ENCODE peak calls at places on chromosomes 4 and X, in ten cellular contexts. E, T, O, Z, C, F, I, M, B and U are unnamed samples.

GRCh38 chrX:86039625-86040568 is 7.5 kb downstream of the CHM start:
- DNase-seq in E (no peak), T (no peak), O (no peak), Z (no peak), C (no peak), F (no peak), I (peak), M (no peak), B (no peak), U (no peak)

GRCh38 chr4:29142708-29143107 is 1577.5 kb upstream of the PCDH7 start:
- DNase-seq in E (no peak), T (no peak), O (no peak), Z (no peak), C (no peak), F (no peak), I (no peak), M (no peak), B (no peak), U (no peak)

GRCh38 chr4:169231647-169232262 is 39.0 kb downstream of the SH3RF1 start:
- DNase-seq in E (no peak), T (no peak), O (no peak), Z (no peak), C (no peak), F (no peak), I (no peak), M (no peak), B (no peak), U (no peak)

GRCh38 chr4:143311924-143312323 is 24.8 kb upstream of the GAB1 start:
- DNase-seq in E (no peak), T (no peak), O (no peak), Z (no peak), C (no peak), F (no peak), I (no peak), M (no peak), B (no peak), U (no peak)

GRCh38 chrX:110032534-110033161 is 29.7 kb downstream of the TMEM164 start:
- DNase-seq in E (no peak), T (no peak), O (no peak), Z (no peak), C (no peak), F (no peak), I (no peak), M (no peak), B (no peak), U (no peak)

GRCh38 chr4:162347492-162348213 is 183.9 kb upstream of the FSTL5 start:
- DNase-seq in E (peak), T (no peak), O (peak), Z (no peak), C (no peak), F (no peak), I (no peak), M (no peak), B (peak), U (no peak)

GRCh38 chr4:1351854-1352633 is 5.0 kb downstream of the UVSSA start:
- DNase-seq in E (peak), T (peak), O (peak), Z (peak), C (peak), F (peak), I (peak), M (peak), B (peak), U (no peak)

GRCh38 chr4:76429636-76430035 is 5.4 kb upstream of the SHROOM3 start:
- DNase-seq in E (no peak), T (no peak), O (no peak), Z (no peak), C (no peak), F (no peak), I (no peak), M (no peak), B (no peak), U (no peak)

GRCh38 chr4:141802324-141802723 is 165.9 kb downstream of the IL15 start:
- DNase-seq in E (no peak), T (no peak), O (no peak), Z (peak), C (no peak), F (no peak), I (no peak), M (no peak), B (no peak), U (peak)

GRCh38 chr4:7198440-7199128 is 6.2 kb downstream of the SORCS2 start:
- DNase-seq in E (no peak), T (no peak), O (no peak), Z (no peak), C (no peak), F (no peak), I (peak), M (no peak), B (no peak), U (no peak)

GRCh38 chr4:7588002-7588401 is 153.3 kb upstream of the PSAPL1 start:
- DNase-seq in E (no peak), T (no peak), O (no peak), Z (no peak), C (no peak), F (no peak), I (no peak), M (no peak), B (no peak), U (no peak)

GRCh38 chr4:175739612-175740011 is 72.5 kb downstream of the GPM6A start:
- DNase-seq in E (no peak), T (no peak), O (no peak), Z (no peak), C (no peak), F (no peak), I (no peak), M (no peak), B (no peak), U (no peak)

GRCh38 chrX:154733072-154733425 is 17.8 kb downstream of the GAB3 start:
- DNase-seq in E (no peak), T (no peak), O (no peak), Z (peak), C (no peak), F (no peak), I (no peak), M (no peak), B (no peak), U (no peak)

GRCh38 chrX:69285401-69285871 is 120.2 kb upstream of the PJA1 start:
- DNase-seq in E (peak), T (no peak), O (no peak), Z (no peak), C (no peak), F (no peak), I (peak), M (peak), B (peak), U (no peak)

GRCh38 chr4:95637047-95637600 is 88.4 kb upstream of the UNC5C start:
- DNase-seq in E (no peak), T (no peak), O (no peak), Z (no peak), C (peak), F (no peak), I (no peak), M (no peak), B (no peak), U (no peak)

GRCh38 chr4:108043536-108043935 is 53.8 kb downstream of the HADH start:
- DNase-seq in E (no peak), T (no peak), O (no peak), Z (peak), C (peak), F (no peak), I (peak), M (no peak), B (no peak), U (no peak)

GRCh38 chr4:36476135-36476534 is 194.7 kb downstream of the DTHD1 start:
- DNase-seq in E (no peak), T (no peak), O (no peak), Z (no peak), C (no peak), F (no peak), I (no peak), M (no peak), B (no peak), U (no peak)

GRCh38 chr4:78057135-78057599 is at the start of gene FRAS1:
- DNase-seq in E (peak), T (no peak), O (peak), Z (no peak), C (peak), F (no peak), I (peak), M (no peak), B (peak), U (no peak)

GRCh38 chrX:30948626-30949025 is 59.6 kb upstream of the TAB3 start:
- DNase-seq in E (no peak), T (no peak), O (no peak), Z (no peak), C (no peak), F (no peak), I (no peak), M (no peak), B (no peak), U (no peak)

GRCh38 chrX:67545772-67546495 is 2.1 kb downstream of the AR start:
- DNase-seq in E (peak), T (no peak), O (no peak), Z (no peak), C (peak), F (no peak), I (peak), M (peak), B (peak), U (no peak)

GRCh38 chr4:147799986-147800555 is 68.2 kb downstream of the ARHGAP10 start:
- DNase-seq in E (no peak), T (no peak), O (no peak), Z (no peak), C (no peak), F (no peak), I (no peak), M (no peak), B (no peak), U (no peak)

GRCh38 chr4:185283723-185284122 is 74.3 kb downstream of the SNX25 start:
- DNase-seq in E (no peak), T (no peak), O (no peak), Z (no peak), C (no peak), F (no peak), I (no peak), M (no peak), B (no peak), U (no peak)

GRCh38 chrX:42096262-42096939 is 173.0 kb upstream of the CASK start:
- DNase-seq in E (no peak), T (peak), O (no peak), Z (peak), C (no peak), F (no peak), I (no peak), M (peak), B (peak), U (peak)

GRCh38 chr4:163113921-163114703 is 52.6 kb downstream of the NAF1 start:
- DNase-seq in E (no peak), T (no peak), O (no peak), Z (no peak), C (no peak), F (no peak), I (no peak), M (no peak), B (no peak), U (no peak)

GRCh38 chr4:26490111-26490979 is at the start of gene CCKAR:
- DNase-seq in E (no peak), T (no peak), O (no peak), Z (no peak), C (peak), F (no peak), I (no peak), M (no peak), B (no peak), U (no peak)

GRCh38 chrX:41759817-41760216 is 35.8 kb downstream of the GPR82 start:
- DNase-seq in E (no peak), T (no peak), O (no peak), Z (peak), C (peak), F (no peak), I (no peak), M (no peak), B (no peak), U (no peak)

GRCh38 chr4:168755643-168756482 is 254.2 kb downstream of the CBR4 start:
- DNase-seq in E (no peak), T (no peak), O (no peak), Z (no peak), C (no peak), F (no peak), I (no peak), M (no peak), B (no peak), U (no peak)

GRCh38 chr4:48370260-48371134 is 29.2 kb downstream of the SLAIN2 start:
- DNase-seq in E (no peak), T (no peak), O (no peak), Z (no peak), C (peak), F (no peak), I (no peak), M (no peak), B (no peak), U (no peak)

GRCh38 chr4:126850286-126850685 is 782.5 kb upstream of the INTU start:
- DNase-seq in E (no peak), T (no peak), O (no peak), Z (peak), C (no peak), F (no peak), I (peak), M (no peak), B (no peak), U (peak)

DNA sequence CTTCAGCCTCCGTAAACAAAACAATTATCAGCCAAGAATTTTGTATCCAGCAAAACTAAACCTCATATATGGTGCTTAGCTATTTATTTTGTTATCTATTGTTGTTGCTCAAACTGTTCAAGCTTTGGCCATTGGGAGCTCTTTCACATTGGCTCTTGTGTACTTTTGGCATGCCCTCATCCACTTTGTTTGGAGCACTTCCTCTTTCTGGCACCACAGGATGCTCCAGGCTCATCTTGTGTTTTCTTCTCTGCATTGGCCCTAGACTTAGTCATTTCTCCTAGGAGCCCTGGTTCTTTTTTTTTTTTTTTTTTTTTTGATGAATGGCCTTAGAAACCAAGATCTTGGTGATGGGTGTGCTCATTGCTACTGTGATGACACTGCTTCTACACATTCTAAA is 74.5 kb downstream of the DIPK2B start:
- DNase-seq in E (no peak), T (no peak), O (no peak), Z (no peak), C (no peak), F (no peak), I (no peak), M (no peak), B (no peak), U (no peak)
- TF ChIP-seq CTCF in E (no peak), T (no peak), O (no peak), Z (no peak), C (no peak), F (no peak), I (no peak), M (no peak), B (no peak), U (no peak)

GRCh38 chr4:54055494-54055893 is 8.9 kb downstream of the CHIC2 start:
- DNase-seq in E (no peak), T (no peak), O (no peak), Z (no peak), C (no peak), F (no peak), I (no peak), M (no peak), B (no peak), U (no peak)
- H3K4me3 ChIP-seq in E (no peak), T (no peak), O (no peak), Z (no peak), C (no peak), F (no peak), I (no peak), M (no peak), B (no peak), U (no peak)

GRCh38 chrX:15474058-15474457 is 19.1 kb downstream of the PIR start:
- DNase-seq in E (no peak), T (no peak), O (no peak), Z (no peak), C (no peak), F (no peak), I (no peak), M (no peak), B (no peak), U (no peak)
- TF ChIP-seq CTCF in E (no peak), T (no peak), O (no peak), Z (no peak), C (no peak), F (no peak), I (no peak), M (no peak), B (no peak), U (no peak)

GRCh38 chr4:10276152-10276551 is 159.6 kb upstream of the WDR1 start:
- DNase-seq in E (no peak), T (no peak), O (no peak), Z (no peak), C (no peak), F (no peak), I (no peak), M (no peak), B (no peak), U (no peak)

GRCh38 chr4:10278071-10278470 is 161.5 kb upstream of the WDR1 start:
- DNase-seq in E (no peak), T (no peak), O (no peak), Z (no peak), C (no peak), F (no peak), I (no peak), M (no peak), B (no peak), U (no peak)

GRCh38 chr4:10275696-10276095 is 159.1 kb upstream of the WDR1 start:
- DNase-seq in E (no peak), T (no peak), O (no peak), Z (no peak), C (no peak), F (no peak), I (no peak), M (no peak), B (no peak), U (no peak)

GRCh38 chr4:10272511-10272910 is 155.9 kb upstream of the WDR1 start:
- DNase-seq in E (no peak), T (no peak), O (no peak), Z (no peak), C (no peak), F (no peak), I (no peak), M (no peak), B (no peak), U (no peak)

GRCh38 chr4:10273030-10273429 is 156.4 kb upstream of the WDR1 start:
- DNase-seq in E (no peak), T (no peak), O (no peak), Z (peak), C (no peak), F (no peak), I (no peak), M (no peak), B (no peak), U (no peak)
- H3K4me3 ChIP-seq in E (no peak), T (no peak), O (no peak), Z (no peak), C (no peak), F (no peak), I (no peak), M (no peak), B (no peak), U (no peak)

GRCh38 chr4:112144546-112145325 is 518 bp upstream of the FAM241A start:
- DNase-seq in E (peak), T (no peak), O (peak), Z (no peak), C (no peak), F (no peak), I (no peak), M (no peak), B (peak), U (no peak)
- TF ChIP-seq CTCF in E (no peak), T (no peak), O (no peak), Z (no peak), C (no peak), F (no peak), I (no peak), M (no peak), B (no peak), U (no peak)

GRCh38 chr4:139901516-139902327 is 236.1 kb downstream of the MGST2 start:
- DNase-seq in E (no peak), T (no peak), O (no peak), Z (peak), C (no peak), F (no peak), I (no peak), M (no peak), B (no peak), U (no peak)

GRCh38 chr4:139904406-139904805 is 238.8 kb downstream of the MGST2 start:
- DNase-seq in E (no peak), T (no peak), O (no peak), Z (no peak), C (no peak), F (no peak), I (no peak), M (no peak), B (no peak), U (no peak)

GRCh38 chr4:139903845-139904244 is 238.2 kb downstream of the MGST2 start:
- DNase-seq in E (no peak), T (no peak), O (no peak), Z (peak), C (no peak), F (no peak), I (no peak), M (no peak), B (no peak), U (no peak)

GRCh38 chr4:139900964-139901376 is 235.4 kb downstream of the MGST2 start:
- DNase-seq in E (no peak), T (no peak), O (no peak), Z (peak), C (no peak), F (no peak), I (no peak), M (no peak), B (no peak), U (no peak)

GRCh38 chr4:139902328-139903217 is 237.0 kb downstream of the MGST2 start:
- DNase-seq in E (no peak), T (no peak), O (peak), Z (peak), C (no peak), F (no peak), I (no peak), M (peak), B (no peak), U (no peak)
- H3K4me3 ChIP-seq in E (peak), T (no peak), O (peak), Z (peak), C (no peak), F (peak), I (peak), M (peak), B (peak), U (peak)

GRCh38 chrX:140664939-140665338 is 44.6 kb upstream of the LINC00632 start:
- DNase-seq in E (no peak), T (no peak), O (no peak), Z (no peak), C (peak), F (no peak), I (no peak), M (no peak), B (no peak), U (no peak)
- TF ChIP-seq CTCF in E (peak), T (peak), O (peak), Z (no peak), C (peak), F (no peak), I (peak), M (no peak), B (peak), U (peak)

GRCh38 chr4:99821918-99822503 is 5.4 kb downstream of the DAPP1 start:
- DNase-seq in E (no peak), T (no peak), O (no peak), Z (no peak), C (no peak), F (no peak), I (no peak), M (no peak), B (no peak), U (no peak)

GRCh38 chr4:99815597-99816011 is 1.0 kb upstream of the DAPP1 start:
- DNase-seq in E (no peak), T (peak), O (no peak), Z (no peak), C (peak), F (no peak), I (no peak), M (no peak), B (no peak), U (no peak)

GRCh38 chr4:99816611-99817309 is at the start of gene DAPP1:
- DNase-seq in E (peak), T (peak), O (no peak), Z (no peak), C (no peak), F (no peak), I (peak), M (no peak), B (peak), U (no peak)

GRCh38 chr4:99817310-99817885 is 771 bp downstream of the DAPP1 start:
- DNase-seq in E (no peak), T (no peak), O (no peak), Z (no peak), C (no peak), F (no peak), I (no peak), M (no peak), B (no peak), U (no peak)

DNA sequence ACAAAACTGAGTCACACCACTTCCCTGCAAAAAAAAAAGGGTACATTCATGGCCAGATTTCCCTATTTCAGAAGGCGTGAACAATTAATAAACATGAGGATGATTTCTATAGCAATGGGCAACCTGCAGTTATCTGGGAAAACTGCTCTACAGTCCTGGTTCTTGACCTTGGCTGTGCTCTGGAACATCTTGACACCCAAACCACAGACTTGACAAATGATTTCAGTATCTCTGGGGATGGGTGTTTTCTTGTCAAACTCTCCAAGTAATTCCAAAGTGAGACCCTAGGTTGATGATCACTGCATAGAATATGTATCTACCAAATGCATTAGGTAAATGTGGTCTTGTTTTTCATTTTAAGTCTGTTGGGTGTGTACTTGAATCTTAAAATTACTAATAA is 2.0 kb downstream of the DAPP1 start:
- DNase-seq in E (no peak), T (no peak), O (no peak), Z (no peak), C (no peak), F (no peak), I (no peak), M (no peak), B (no peak), U (no peak)
- H3K4me3 ChIP-seq in E (no peak), T (no peak), O (no peak), Z (no peak), C (no peak), F (no peak), I (no peak), M (no peak), B (no peak), U (no peak)

GRCh38 chr4:177108708-177109107 is 201.0 kb upstream of the NEIL3 start:
- DNase-seq in E (no peak), T (no peak), O (no peak), Z (peak), C (peak), F (no peak), I (no peak), M (no peak), B (no peak), U (no peak)
- TF ChIP-seq CTCF in E (no peak), T (no peak), O (no peak), Z (peak), C (peak), F (no peak), I (peak), M (no peak), B (no peak), U (peak)